ENCODE peak calls at places on chromosome 5, in six cellular contexts. One of them, this sample, is unnamed.

GRCh38 chr5:10654566-10654965 is 90.7 kb downstream of the ANKRD33B start:
- DNase-seq in cardiac fibroblast: no peak
- DNase-seq in naive B cell: no peak
- DNase-seq in SW480: no peak
- DNase-seq in kidney epithelial cell: no peak
- DNase-seq in activated effector memory CD4-positive, alpha-beta T cell treated with Interleukin-2 at 50 U/mL for 16 hours: no peak
- DNase-seq in this sample: no peak

GRCh38 chr5:318341-318897 is 3.1 kb upstream of the AHRR start:
- DNase-seq in cardiac fibroblast: peak; percentile 29
- DNase-seq in naive B cell: no peak
- DNase-seq in SW480: peak; percentile 41
- DNase-seq in kidney epithelial cell: peak; percentile 63
- DNase-seq in activated effector memory CD4-positive, alpha-beta T cell treated with Interleukin-2 at 50 U/mL for 16 hours: no peak
- DNase-seq in this sample: peak; percentile 53

GRCh38 chr5:92514901-92515300 is 1066.1 kb downstream of the NR2F1-AS1 start:
- DNase-seq in cardiac fibroblast: no peak
- DNase-seq in naive B cell: no peak
- DNase-seq in SW480: no peak
- DNase-seq in kidney epithelial cell: no peak
- DNase-seq in activated effector memory CD4-positive, alpha-beta T cell treated with Interleukin-2 at 50 U/mL for 16 hours: no peak
- DNase-seq in this sample: no peak

GRCh38 chr5:75886706-75887105 is 169.5 kb upstream of the POC5 start:
- DNase-seq in cardiac fibroblast: peak; percentile 0
- DNase-seq in naive B cell: no peak
- DNase-seq in SW480: no peak
- DNase-seq in kidney epithelial cell: peak; percentile 4
- DNase-seq in activated effector memory CD4-positive, alpha-beta T cell treated with Interleukin-2 at 50 U/mL for 16 hours: no peak
- DNase-seq in this sample: peak; percentile 7

GRCh38 chr5:170644501-170644900 is 139.0 kb upstream of the GABRP start:
- DNase-seq in cardiac fibroblast: no peak
- DNase-seq in naive B cell: no peak
- DNase-seq in SW480: no peak
- DNase-seq in kidney epithelial cell: no peak
- DNase-seq in activated effector memory CD4-positive, alpha-beta T cell treated with Interleukin-2 at 50 U/mL for 16 hours: no peak
- DNase-seq in this sample: no peak

GRCh38 chr5:66985394-66985793 is 211.2 kb downstream of the CD180 start:
- DNase-seq in cardiac fibroblast: no peak
- DNase-seq in naive B cell: no peak
- DNase-seq in SW480: no peak
- DNase-seq in kidney epithelial cell: no peak
- DNase-seq in activated effector memory CD4-positive, alpha-beta T cell treated with Interleukin-2 at 50 U/mL for 16 hours: no peak
- DNase-seq in this sample: no peak

GRCh38 chr5:122156724-122157325 is 27.5 kb downstream of the ZNF474 start:
- DNase-seq in cardiac fibroblast: peak; percentile 72
- DNase-seq in naive B cell: no peak
- DNase-seq in SW480: peak; percentile 21
- DNase-seq in kidney epithelial cell: no peak
- DNase-seq in activated effector memory CD4-positive, alpha-beta T cell treated with Interleukin-2 at 50 U/mL for 16 hours: no peak
- DNase-seq in this sample: no peak

GRCh38 chr5:80504833-80505232 is 16.9 kb downstream of the FAM151B start:
- DNase-seq in cardiac fibroblast: no peak
- DNase-seq in naive B cell: no peak
- DNase-seq in SW480: no peak
- DNase-seq in kidney epithelial cell: no peak
- DNase-seq in activated effector memory CD4-positive, alpha-beta T cell treated with Interleukin-2 at 50 U/mL for 16 hours: no peak
- DNase-seq in this sample: no peak

GRCh38 chr5:159459132-159459627 is 128.9 kb upstream of the IL12B start:
- DNase-seq in cardiac fibroblast: no peak
- DNase-seq in naive B cell: no peak
- DNase-seq in SW480: no peak
- DNase-seq in kidney epithelial cell: no peak
- DNase-seq in activated effector memory CD4-positive, alpha-beta T cell treated with Interleukin-2 at 50 U/mL for 16 hours: no peak
- DNase-seq in this sample: no peak

GRCh38 chr5:64147849-64148441 is 17.7 kb upstream of the RNF180 start:
- DNase-seq in cardiac fibroblast: peak; percentile 68
- DNase-seq in naive B cell: no peak
- DNase-seq in SW480: peak; percentile 36
- DNase-seq in kidney epithelial cell: no peak
- DNase-seq in activated effector memory CD4-positive, alpha-beta T cell treated with Interleukin-2 at 50 U/mL for 16 hours: no peak
- DNase-seq in this sample: no peak

GRCh38 chr5:30100148-30100547 is 1093.3 kb upstream of the CDH6 start:
- DNase-seq in cardiac fibroblast: no peak
- DNase-seq in naive B cell: no peak
- DNase-seq in SW480: no peak
- DNase-seq in kidney epithelial cell: no peak
- DNase-seq in activated effector memory CD4-positive, alpha-beta T cell treated with Interleukin-2 at 50 U/mL for 16 hours: no peak
- DNase-seq in this sample: no peak

GRCh38 chr5:8864053-8864452 is 681.8 kb downstream of the SEMA5A start:
- DNase-seq in cardiac fibroblast: peak; percentile 26
- DNase-seq in naive B cell: no peak
- DNase-seq in SW480: peak; percentile 35
- DNase-seq in kidney epithelial cell: no peak
- DNase-seq in activated effector memory CD4-positive, alpha-beta T cell treated with Interleukin-2 at 50 U/mL for 16 hours: no peak
- DNase-seq in this sample: no peak

GRCh38 chr5:177131711-177132503 is 1.7 kb upstream of the NSD1 start:
- DNase-seq in cardiac fibroblast: no peak
- DNase-seq in naive B cell: no peak
- DNase-seq in SW480: no peak
- DNase-seq in kidney epithelial cell: no peak
- DNase-seq in activated effector memory CD4-positive, alpha-beta T cell treated with Interleukin-2 at 50 U/mL for 16 hours: no peak
- DNase-seq in this sample: no peak

GRCh38 chr5:10661401-10661800 is 97.5 kb downstream of the ANKRD33B start:
- DNase-seq in cardiac fibroblast: no peak
- DNase-seq in naive B cell: no peak
- DNase-seq in SW480: no peak
- DNase-seq in kidney epithelial cell: no peak
- DNase-seq in activated effector memory CD4-positive, alpha-beta T cell treated with Interleukin-2 at 50 U/mL for 16 hours: no peak
- DNase-seq in this sample: no peak

GRCh38 chr5:77569409-77569808 is 69.1 kb downstream of the OTP start:
- DNase-seq in cardiac fibroblast: peak; percentile 2
- DNase-seq in naive B cell: no peak
- DNase-seq in SW480: no peak
- DNase-seq in kidney epithelial cell: no peak
- DNase-seq in activated effector memory CD4-positive, alpha-beta T cell treated with Interleukin-2 at 50 U/mL for 16 hours: no peak
- DNase-seq in this sample: no peak

GRCh38 chr5:122756263-122756911 is 18.5 kb upstream of the SNX2 start:
- DNase-seq in cardiac fibroblast: peak; percentile 91
- DNase-seq in naive B cell: peak; percentile 33
- DNase-seq in SW480: no peak
- DNase-seq in kidney epithelial cell: no peak
- DNase-seq in activated effector memory CD4-positive, alpha-beta T cell treated with Interleukin-2 at 50 U/mL for 16 hours: no peak
- DNase-seq in this sample: peak; percentile 78

GRCh38 chr5:55429707-55430253 is 105.0 kb downstream of the PLPP1 start:
- DNase-seq in cardiac fibroblast: no peak
- DNase-seq in naive B cell: no peak
- DNase-seq in SW480: no peak
- DNase-seq in kidney epithelial cell: no peak
- DNase-seq in activated effector memory CD4-positive, alpha-beta T cell treated with Interleukin-2 at 50 U/mL for 16 hours: no peak
- DNase-seq in this sample: no peak

GRCh38 chr5:947626-948471 is 55.2 kb downstream of the TRIP13 start:
- DNase-seq in cardiac fibroblast: peak; percentile 42
- DNase-seq in naive B cell: no peak
- DNase-seq in SW480: no peak
- DNase-seq in kidney epithelial cell: no peak
- DNase-seq in activated effector memory CD4-positive, alpha-beta T cell treated with Interleukin-2 at 50 U/mL for 16 hours: no peak
- DNase-seq in this sample: no peak

GRCh38 chr5:561408-561807 is 37.2 kb upstream of the SLC9A3 start:
- DNase-seq in cardiac fibroblast: no peak
- DNase-seq in naive B cell: no peak
- DNase-seq in SW480: no peak
- DNase-seq in kidney epithelial cell: no peak
- DNase-seq in activated effector memory CD4-positive, alpha-beta T cell treated with Interleukin-2 at 50 U/mL for 16 hours: no peak
- DNase-seq in this sample: no peak

This sample was measured in NCI-H226.